ENCODE peak calls at places on chromosomes 6 and 20, in seven cellular contexts. Y is A549, L is bronchial epithelial cell, C is foreskin fibroblast, A is CD14-positive monocyte, M is IMR-90, E is ascending aorta. K is an unnamed sample.

GRCh38 chr6:108083349-108083748 is 8.8 kb upstream of the OSTM1 start:
- DNase-seq in Y (no peak), L (no peak), C (no peak), A (no peak), M (no peak), E (no peak), K (no peak)

GRCh38 chr6:92150560-92150959 is 1268.8 kb downstream of the EPHA7 start:
- DNase-seq in Y (no peak), L (peak), C (no peak), A (no peak), M (no peak), E (no peak), K (peak)

GRCh38 chr20:18728867-18729224 is 84.7 kb upstream of the SCP2D1 start:
- DNase-seq in Y (no peak), L (no peak), C (no peak), A (no peak), M (no peak), E (no peak), K (no peak)

GRCh38 chr6:140915001-140915950 is 1217.4 kb upstream of the GJE1 start:
- DNase-seq in Y (no peak), L (no peak), C (no peak), A (no peak), M (no peak), E (no peak), K (no peak)

GRCh38 chr20:58650181-58650775 is 805 bp upstream of the STX16 start:
- DNase-seq in Y (no peak), L (no peak), C (no peak), A (no peak), M (no peak), E (no peak), K (no peak)

GRCh38 chr6:81876977-81877376 is 124.5 kb upstream of the TENT5A start:
- DNase-seq in Y (no peak), L (peak), C (no peak), A (no peak), M (peak), E (no peak), K (no peak)

GRCh38 chr6:168410554-168411011 is 30.4 kb upstream of the SMOC2 start:
- DNase-seq in Y (no peak), L (no peak), C (no peak), A (no peak), M (no peak), E (peak), K (no peak)

GRCh38 chr6:158628542-158628941 is 16.0 kb downstream of the DYNLT1 start:
- DNase-seq in Y (no peak), L (no peak), C (no peak), A (no peak), M (no peak), E (no peak), K (no peak)

GRCh38 chr20:63126876-63127699 is 88.8 kb downstream of the YTHDF1 start:
- DNase-seq in Y (no peak), L (no peak), C (no peak), A (no peak), M (no peak), E (peak), K (no peak)

GRCh38 chr6:38058022-38058421 is 238.5 kb downstream of the ZFAND3 start:
- DNase-seq in Y (no peak), L (peak), C (peak), A (no peak), M (peak), E (no peak), K (peak)

DNA sequence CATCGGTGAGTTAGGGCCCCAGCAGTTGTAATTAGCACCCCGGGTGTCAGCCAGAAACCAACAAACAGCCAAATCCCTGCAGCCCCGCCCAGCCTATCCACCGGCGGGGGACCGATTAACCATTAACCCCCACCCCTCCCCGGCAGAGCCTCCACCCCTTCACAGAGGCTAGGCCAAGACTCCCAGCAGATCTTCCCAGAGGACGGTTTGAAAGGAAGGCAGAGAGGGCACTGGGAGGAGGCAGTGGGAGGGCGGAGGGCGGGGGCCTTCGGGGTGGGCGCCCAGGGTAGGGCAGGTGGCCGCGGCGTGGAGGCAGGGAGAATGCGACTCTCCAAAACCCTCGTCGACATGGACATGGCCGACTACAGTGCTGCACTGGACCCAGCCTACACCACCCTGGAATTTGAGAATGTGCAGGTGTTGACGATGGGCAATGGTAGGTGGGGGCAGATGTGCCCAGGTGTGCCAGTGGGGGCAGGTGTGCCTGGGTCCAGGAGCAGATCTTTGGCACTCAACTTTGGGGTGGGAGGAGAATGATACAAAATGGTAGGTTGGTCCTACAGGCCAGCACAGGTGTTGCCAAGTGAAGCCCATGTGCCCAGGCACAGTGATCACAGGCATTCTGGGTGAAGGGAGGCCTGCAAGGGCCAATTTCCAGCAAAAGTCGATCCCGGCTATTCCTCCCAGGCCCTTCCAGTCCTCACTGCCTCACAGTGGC is 45.7 kb downstream of the HNF4A start:
- DNase-seq in Y (no peak), L (no peak), C (no peak), A (no peak), M (no peak), E (no peak), K (no peak)
- TF ChIP-seq CTCF in Y (no peak), L (no peak), C (no peak), A (no peak), M (no peak), E (no peak), K (no peak)

DNA sequence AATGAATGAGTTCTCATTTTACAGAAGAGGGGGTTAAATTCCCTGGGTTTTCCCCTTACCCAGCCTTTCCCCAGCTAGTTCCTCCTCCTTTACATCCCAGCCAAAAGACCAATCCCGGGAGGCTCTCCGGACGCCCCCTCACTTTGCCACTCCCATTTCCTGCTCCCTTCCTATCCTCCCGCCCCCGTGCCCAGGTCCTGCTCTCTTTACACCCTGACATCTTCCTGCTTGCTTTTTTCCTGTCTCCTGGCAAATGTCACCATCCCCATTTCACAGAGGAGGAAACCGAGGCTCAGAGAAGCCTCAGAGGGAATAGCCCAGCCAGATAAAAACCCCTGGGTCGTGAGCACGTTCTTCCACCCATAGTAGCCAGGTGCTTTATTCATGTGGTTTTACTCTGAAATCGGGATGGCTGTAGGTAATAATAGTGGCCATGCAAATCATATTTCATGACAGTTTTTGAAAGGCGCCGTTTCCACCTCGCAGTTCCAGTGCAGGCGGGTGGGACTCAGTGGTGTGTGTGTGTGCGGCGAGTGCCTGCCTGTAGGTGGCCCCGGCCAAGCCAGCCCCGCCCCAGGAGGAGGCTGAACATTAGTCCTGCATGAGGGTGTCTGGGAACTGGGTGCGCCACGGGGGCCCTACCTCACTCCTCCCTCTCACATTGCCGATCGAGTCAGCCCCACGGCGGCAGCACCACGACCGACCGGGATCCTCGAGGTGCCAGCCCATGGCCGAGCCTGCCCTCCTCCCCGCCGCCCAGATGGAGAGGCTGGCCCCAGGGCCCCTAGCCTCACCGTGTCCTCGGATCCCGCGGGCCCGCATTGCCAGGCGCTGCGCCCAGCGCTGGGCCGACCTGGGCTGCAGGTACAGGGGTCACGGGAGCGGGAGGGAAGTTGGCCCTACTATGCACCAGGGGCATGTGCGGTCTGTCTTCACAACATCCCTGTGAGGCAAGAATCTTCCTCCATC is at the start of gene ARHGAP40:
- DNase-seq in Y (no peak), L (peak), C (no peak), A (no peak), M (no peak), E (no peak), K (peak)
- TF ChIP-seq CTCF in Y (no peak), L (peak), C (no peak), A (no peak), M (no peak), E (no peak), K (no peak)

DNA sequence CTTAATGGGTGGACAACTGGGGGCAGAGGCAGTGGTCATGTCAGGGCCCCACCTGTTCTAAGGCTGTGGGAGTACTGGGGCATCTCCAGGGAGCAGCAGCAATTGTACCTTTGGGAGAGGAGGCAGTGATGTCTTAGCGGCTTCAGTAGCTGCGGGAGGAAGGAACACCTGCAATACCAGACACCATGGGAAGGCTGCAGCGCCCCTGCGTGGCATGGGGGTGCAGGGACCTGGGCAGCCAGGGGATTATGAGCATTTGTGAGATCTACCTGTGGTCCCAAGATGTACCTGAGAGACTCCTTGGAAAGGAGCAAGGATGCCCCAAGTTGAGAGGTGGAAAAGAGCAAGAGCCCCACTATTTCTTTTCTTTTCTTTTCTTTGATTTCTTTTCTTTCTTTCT is 112.1 kb upstream of the GPR6 start:
- DNase-seq in Y (no peak), L (no peak), C (no peak), A (no peak), M (no peak), E (no peak), K (peak)
- TF ChIP-seq CTCF in Y (no peak), L (no peak), C (no peak), A (no peak), M (no peak), E (no peak), K (no peak)

GRCh38 chr20:40992349-40993113 is 36.1 kb upstream of the TOP1 start:
- DNase-seq in Y (no peak), L (no peak), C (no peak), A (no peak), M (no peak), E (peak), K (no peak)

GRCh38 chr20:40986774-40987173 is 41.8 kb upstream of the TOP1 start:
- DNase-seq in Y (no peak), L (no peak), C (no peak), A (no peak), M (no peak), E (no peak), K (no peak)

GRCh38 chr20:40993794-40994540 is 34.7 kb upstream of the TOP1 start:
- DNase-seq in Y (no peak), L (no peak), C (no peak), A (no peak), M (peak), E (peak), K (no peak)

GRCh38 chr20:40990542-40991120 is 38.0 kb upstream of the TOP1 start:
- DNase-seq in Y (peak), L (peak), C (peak), A (peak), M (peak), E (peak), K (peak)

GRCh38 chr20:40991181-40991889 is 37.3 kb upstream of the TOP1 start:
- DNase-seq in Y (no peak), L (no peak), C (no peak), A (peak), M (no peak), E (peak), K (no peak)
- TF ChIP-seq CTCF in Y (no peak), L (no peak), C (no peak), A (no peak), M (no peak), E (no peak), K (no peak)

GRCh38 chr20:11585752-11586352 is 331.8 kb upstream of the BTBD3 start:
- DNase-seq in Y (peak), L (peak), C (peak), A (no peak), M (peak), E (no peak), K (peak)
- TF ChIP-seq CTCF in Y (peak), L (peak), C (peak), A (no peak), M (peak), E (no peak), K (peak)

GRCh38 chr6:43972179-43972914 is 154.9 kb downstream of the MRPL14 start:
- DNase-seq in Y (no peak), L (peak), C (no peak), A (no peak), M (no peak), E (peak), K (peak)
- TF ChIP-seq CTCF in Y (no peak), L (no peak), C (no peak), A (no peak), M (no peak), E (no peak), K (no peak)